ENCODE peak calls at places on chromosomes 12 and 14, in nine cellular contexts. Q is naive B cell; Y is HFFc6; U is activated CD4-positive, alpha-beta T cell treated with anti-CD3 and anti-CD28 coated beads, Interleukin-2, amount 50 U/mL, for 1 hour; D is A549; R is right cardiac atrium; V is NCI-H2081; M is smooth muscle cell of the brain vasculature; K is HS-27A. A is an unnamed sample.

GRCh38 chr14:75486317-75486716 is 36.0 kb upstream of the BATF start:
- DNase-seq in Q (no peak), Y (no peak), U (no peak), D (no peak), R (no peak), V (no peak), M (no peak), K (no peak), A (no peak)

GRCh38 chr12:100295764-100296555 is 29.0 kb downstream of the SCYL2 start:
- DNase-seq in Q (no peak), Y (peak), U (no peak), D (no peak), R (no peak), V (no peak), M (no peak), K (no peak), A (no peak)

GRCh38 chr12:25691865-25692114 is 138.7 kb upstream of the LMNTD1 start:
- DNase-seq in Q (no peak), Y (no peak), U (no peak), D (no peak), R (no peak), V (no peak), M (no peak), K (no peak), A (no peak)

GRCh38 chr12:93784339-93785086 is 107.3 kb downstream of the CRADD start:
- DNase-seq in Q (no peak), Y (peak), U (peak), D (peak), R (no peak), V (no peak), M (no peak), K (no peak), A (peak)

GRCh38 chr14:22666203-22666893 is 22.2 kb upstream of the OR6J1 start:
- DNase-seq in Q (no peak), Y (no peak), U (no peak), D (no peak), R (no peak), V (no peak), M (no peak), K (no peak), A (no peak)

GRCh38 chr12:98371419-98371818 is 144.0 kb upstream of the TMPO start:
- DNase-seq in Q (no peak), Y (no peak), U (no peak), D (no peak), R (no peak), V (no peak), M (no peak), K (no peak), A (no peak)

GRCh38 chr12:1502441-1502785 is 92.0 kb downstream of the FBXL14 start:
- DNase-seq in Q (no peak), Y (no peak), U (no peak), D (no peak), R (no peak), V (no peak), M (no peak), K (no peak), A (no peak)

GRCh38 chr12:16361142-16361783 is 13.8 kb downstream of the MGST1 start:
- DNase-seq in Q (no peak), Y (no peak), U (no peak), D (no peak), R (no peak), V (peak), M (no peak), K (no peak), A (peak)

GRCh38 chr14:94555991-94556390 is 5.3 kb upstream of the SERPINA4 start:
- DNase-seq in Q (no peak), Y (no peak), U (no peak), D (no peak), R (no peak), V (no peak), M (no peak), K (no peak), A (no peak)

GRCh38 chr14:31749275-31749674 is 188.1 kb downstream of the NUBPL start:
- DNase-seq in Q (no peak), Y (no peak), U (no peak), D (no peak), R (no peak), V (no peak), M (no peak), K (no peak), A (no peak)

GRCh38 chr12:74043343-74043742 is 494.3 kb upstream of the ATXN7L3B start:
- DNase-seq in Q (no peak), Y (no peak), U (no peak), D (peak), R (no peak), V (no peak), M (peak), K (peak), A (no peak)

GRCh38 chr12:108768591-108769500 is 37.5 kb upstream of the CORO1C start:
- DNase-seq in Q (peak), Y (no peak), U (no peak), D (peak), R (peak), V (no peak), M (no peak), K (no peak), A (peak)

GRCh38 chr12:58363971-58364370 is 422.6 kb downstream of the ATP23 start:
- DNase-seq in Q (no peak), Y (no peak), U (no peak), D (no peak), R (no peak), V (no peak), M (no peak), K (no peak), A (no peak)

GRCh38 chr14:58315606-58316005 is 17.3 kb downstream of the ARID4A start:
- DNase-seq in Q (no peak), Y (no peak), U (no peak), D (no peak), R (no peak), V (no peak), M (no peak), K (no peak), A (no peak)

GRCh38 chr12:54444202-54444601 is 25.1 kb upstream of the ITGA5 start:
- DNase-seq in Q (no peak), Y (no peak), U (no peak), D (no peak), R (no peak), V (no peak), M (no peak), K (no peak), A (no peak)

GRCh38 chr14:67426161-67426560 is 14.2 kb upstream of the PLEK2 start:
- DNase-seq in Q (no peak), Y (no peak), U (no peak), D (no peak), R (peak), V (no peak), M (no peak), K (no peak), A (no peak)

GRCh38 chr14:23573384-23573783 is 5.2 kb downstream of the JPH4 start:
- DNase-seq in Q (no peak), Y (no peak), U (no peak), D (no peak), R (no peak), V (peak), M (no peak), K (no peak), A (no peak)

GRCh38 chr14:61585598-61586538 is 109.4 kb upstream of the HIF1A start:
- DNase-seq in Q (no peak), Y (peak), U (no peak), D (no peak), R (peak), V (no peak), M (no peak), K (no peak), A (peak)

GRCh38 chr12:114684098-114684869 is at the start of gene TBX3:
- DNase-seq in Q (peak), Y (peak), U (peak), D (peak), R (peak), V (peak), M (peak), K (peak), A (peak)

GRCh38 chr14:35122696-35123387 is 490 bp downstream of the PRORP start:
- DNase-seq in Q (no peak), Y (peak), U (no peak), D (no peak), R (no peak), V (peak), M (peak), K (peak), A (no peak)

GRCh38 chr14:92690171-92691011 is 58.0 kb downstream of the LGMN start:
- DNase-seq in Q (no peak), Y (peak), U (no peak), D (peak), R (no peak), V (peak), M (no peak), K (no peak), A (peak)

GRCh38 chr14:59294662-59294992 is 106.2 kb downstream of the DAAM1 start:
- DNase-seq in Q (no peak), Y (no peak), U (no peak), D (no peak), R (no peak), V (no peak), M (no peak), K (no peak), A (no peak)

GRCh38 chr12:78963439-78964222 is 99.1 kb downstream of the SYT1 start:
- DNase-seq in Q (no peak), Y (peak), U (no peak), D (no peak), R (no peak), V (no peak), M (no peak), K (peak), A (no peak)

GRCh38 chr14:104550340-104550848 is 29.2 kb upstream of the C14orf180 start:
- DNase-seq in Q (no peak), Y (no peak), U (no peak), D (no peak), R (peak), V (no peak), M (no peak), K (no peak), A (no peak)

GRCh38 chr12:105262461-105263184 is 26.6 kb upstream of the APPL2 start:
- DNase-seq in Q (no peak), Y (no peak), U (no peak), D (no peak), R (peak), V (no peak), M (no peak), K (no peak), A (no peak)

GRCh38 chr14:61472025-61472672 is 150.8 kb downstream of the PRKCH start:
- DNase-seq in Q (no peak), Y (peak), U (peak), D (peak), R (peak), V (no peak), M (peak), K (peak), A (no peak)

GRCh38 chr12:24463392-24463791 is 485.5 kb downstream of the BCAT1 start:
- DNase-seq in Q (no peak), Y (no peak), U (no peak), D (no peak), R (no peak), V (no peak), M (no peak), K (no peak), A (no peak)

GRCh38 chr12:75446857-75447256 is 33.7 kb upstream of the GLIPR1 start:
- DNase-seq in Q (no peak), Y (peak), U (no peak), D (peak), R (no peak), V (no peak), M (no peak), K (peak), A (no peak)

GRCh38 chr12:113137861-113138783 is 2.6 kb upstream of the RASAL1 start:
- DNase-seq in Q (no peak), Y (no peak), U (no peak), D (no peak), R (no peak), V (no peak), M (no peak), K (no peak), A (peak)

GRCh38 chr14:101031186-101031585 is 127.7 kb upstream of the RTL1 start:
- DNase-seq in Q (no peak), Y (no peak), U (no peak), D (no peak), R (no peak), V (no peak), M (no peak), K (no peak), A (no peak)

GRCh38 chr14:54105406-54105805 is 148.8 kb upstream of the BMP4 start:
- DNase-seq in Q (no peak), Y (no peak), U (no peak), D (no peak), R (no peak), V (no peak), M (no peak), K (no peak), A (no peak)

GRCh38 chr12:113233967-113234366 is 12.7 kb downstream of the TPCN1 start:
- DNase-seq in Q (no peak), Y (no peak), U (no peak), D (no peak), R (no peak), V (no peak), M (no peak), K (no peak), A (no peak)

GRCh38 chr12:25249951-25250738 is 584 bp downstream of the KRAS start:
- DNase-seq in Q (peak), Y (no peak), U (peak), D (peak), R (peak), V (peak), M (no peak), K (no peak), A (peak)

GRCh38 chr14:35347323-35348043 is 55.3 kb downstream of the PSMA6 start:
- DNase-seq in Q (no peak), Y (no peak), U (no peak), D (no peak), R (no peak), V (peak), M (no peak), K (no peak), A (no peak)